ENCODE peak calls at places on chromosomes 12 and 14, in four cellular contexts. One of them, this sample, is unnamed.

GRCh38 chr12:94289551-94290312 is 141.4 kb downstream of the PLXNC1 start:
- DNase-seq in iPS DF 19.7: no peak
- DNase-seq in GM20000: no peak
- DNase-seq in GM12891: no peak
- DNase-seq in this sample: no peak

GRCh38 chr14:34301107-34301734 is 160.8 kb downstream of the SPTSSA start:
- DNase-seq in GM12891: peak
- DNase-seq in GM20000: peak
- DNase-seq in iPS DF 19.7: no peak
- DNase-seq in this sample: peak

GRCh38 chr12:5305425-5305824 is 126.5 kb upstream of the NTF3 start:
- DNase-seq in iPS DF 19.7: no peak
- DNase-seq in GM20000: no peak
- DNase-seq in GM12891: no peak
- DNase-seq in this sample: no peak

GRCh38 chr12:48164456-48164855 is 7.1 kb upstream of the ASB8 start:
- DNase-seq in iPS DF 19.7: no peak
- DNase-seq in GM20000: no peak
- DNase-seq in GM12891: no peak
- DNase-seq in this sample: no peak

GRCh38 chr14:95597784-95598204 is 62.9 kb downstream of the GLRX5 start:
- DNase-seq in GM12891: no peak
- DNase-seq in GM20000: peak
- DNase-seq in iPS DF 19.7: no peak
- DNase-seq in this sample: no peak

GRCh38 chr14:51369814-51370213 is 129.8 kb downstream of the TMX1 start:
- DNase-seq in GM12891: peak
- DNase-seq in GM20000: peak
- DNase-seq in iPS DF 19.7: no peak
- DNase-seq in this sample: no peak

GRCh38 chr12:98221243-98221808 is 294.1 kb upstream of the TMPO start:
- DNase-seq in GM20000: no peak
- DNase-seq in GM12891: no peak
- DNase-seq in iPS DF 19.7: no peak
- DNase-seq in this sample: no peak

GRCh38 chr14:73771848-73772705 is 57.9 kb upstream of the PNMA1 start:
- DNase-seq in GM12891: no peak
- DNase-seq in iPS DF 19.7: peak
- DNase-seq in GM20000: peak
- DNase-seq in this sample: peak

GRCh38 chr12:94575645-94576393 is 74.5 kb downstream of the TMCC3 start:
- DNase-seq in GM20000: no peak
- DNase-seq in iPS DF 19.7: no peak
- DNase-seq in GM12891: no peak
- DNase-seq in this sample: no peak

GRCh38 chr14:97267509-97267908 is 470.3 kb downstream of the VRK1 start:
- DNase-seq in GM20000: no peak
- DNase-seq in GM12891: no peak
- DNase-seq in iPS DF 19.7: no peak
- DNase-seq in this sample: no peak

GRCh38 chr12:93520454-93520853 is 52.0 kb upstream of the SOCS2 start:
- DNase-seq in GM12891: no peak
- DNase-seq in GM20000: no peak
- DNase-seq in iPS DF 19.7: no peak
- DNase-seq in this sample: no peak

GRCh38 chr14:96173646-96174475 is 30.8 kb upstream of the BDKRB2 start:
- DNase-seq in iPS DF 19.7: no peak
- DNase-seq in GM20000: no peak
- DNase-seq in GM12891: no peak
- DNase-seq in this sample: no peak

GRCh38 chr12:95358111-95359083 is 115.6 kb upstream of the METAP2 start:
- DNase-seq in iPS DF 19.7: no peak
- DNase-seq in GM20000: no peak
- DNase-seq in GM12891: no peak
- DNase-seq in this sample: peak

GRCh38 chr14:26319139-26319864 is 278.5 kb downstream of the NOVA1 start:
- DNase-seq in GM20000: no peak
- DNase-seq in GM12891: no peak
- DNase-seq in iPS DF 19.7: no peak
- DNase-seq in this sample: no peak

GRCh38 chr12:15322164-15323054 is at the start of gene PTPRO:
- DNase-seq in GM12891: peak
- DNase-seq in GM20000: no peak
- DNase-seq in iPS DF 19.7: peak
- DNase-seq in this sample: no peak

GRCh38 chr12:6070472-6071257 is 53.8 kb downstream of the VWF start:
- DNase-seq in iPS DF 19.7: no peak
- DNase-seq in GM12891: no peak
- DNase-seq in GM20000: no peak
- DNase-seq in this sample: peak